ENCODE peak calls at places on chromosomes 6 and 20, in five cellular contexts. L is HCT116, F is NB4, E is heart left ventricle, C is ovary. J is an unnamed sample.

GRCh38 chr6:127120787-127121636 is 2.5 kb downstream of the RSPO3 start:
- DNase-seq in L (peak; percentile 63), F (peak; percentile 88), E (peak; percentile 64), C (peak; percentile 68), J (peak; percentile 14)

GRCh38 chr6:169019727-169020491 is 233.7 kb downstream of the THBS2 start:
- DNase-seq in L (no peak), F (peak; percentile 35), E (no peak), C (no peak), J (no peak)

GRCh38 chr6:70676821-70677220 is 9.1 kb downstream of the SMAP1 start:
- DNase-seq in L (no peak), F (no peak), E (no peak), C (no peak), J (no peak)

GRCh38 chr20:7966176-7966575 is 25.9 kb upstream of the HAO1 start:
- DNase-seq in L (no peak), F (no peak), E (no peak), C (no peak), J (no peak)

GRCh38 chr6:125183391-125183790 is 29.8 kb downstream of the TPD52L1 start:
- DNase-seq in L (no peak), F (no peak), E (no peak), C (no peak), J (no peak)

GRCh38 chr6:116205318-116205717 is 48.6 kb downstream of the TSPYL4 start:
- DNase-seq in L (no peak), F (no peak), E (no peak), C (no peak), J (no peak)

GRCh38 chr6:41780623-41781301 is at the start of gene PRICKLE4:
- DNase-seq in L (no peak), F (peak; percentile 33), E (peak; percentile 58), C (peak; percentile 66), J (peak; percentile 80)

GRCh38 chr6:34457747-34458462 is 8.0 kb upstream of the PACSIN1 start:
- DNase-seq in L (no peak), F (no peak), E (no peak), C (no peak), J (no peak)

GRCh38 chr20:63102720-63103375 is 96.1 kb upstream of the BHLHE23 start:
- DNase-seq in L (no peak), F (no peak), E (peak; percentile 40), C (no peak), J (no peak)

GRCh38 chr6:41651246-41651961 is 13.1 kb downstream of the MDFI start:
- DNase-seq in L (no peak), F (no peak), E (no peak), C (no peak), J (no peak)

GRCh38 chr20:29878777-29879442 is 1378.6 kb upstream of the DEFB115 start:
- DNase-seq in L (no peak), F (no peak), E (peak; percentile 23), C (no peak), J (no peak)

GRCh38 chr20:33423141-33423834 is 20.3 kb downstream of the SNTA1 start:
- DNase-seq in L (no peak), F (peak; percentile 34), E (peak; percentile 92), C (no peak), J (peak; percentile 86)
- TF ChIP-seq POLR2A in L (no peak), F (no peak), E (no peak), C (no peak), J (peak; percentile 28)

DNA sequence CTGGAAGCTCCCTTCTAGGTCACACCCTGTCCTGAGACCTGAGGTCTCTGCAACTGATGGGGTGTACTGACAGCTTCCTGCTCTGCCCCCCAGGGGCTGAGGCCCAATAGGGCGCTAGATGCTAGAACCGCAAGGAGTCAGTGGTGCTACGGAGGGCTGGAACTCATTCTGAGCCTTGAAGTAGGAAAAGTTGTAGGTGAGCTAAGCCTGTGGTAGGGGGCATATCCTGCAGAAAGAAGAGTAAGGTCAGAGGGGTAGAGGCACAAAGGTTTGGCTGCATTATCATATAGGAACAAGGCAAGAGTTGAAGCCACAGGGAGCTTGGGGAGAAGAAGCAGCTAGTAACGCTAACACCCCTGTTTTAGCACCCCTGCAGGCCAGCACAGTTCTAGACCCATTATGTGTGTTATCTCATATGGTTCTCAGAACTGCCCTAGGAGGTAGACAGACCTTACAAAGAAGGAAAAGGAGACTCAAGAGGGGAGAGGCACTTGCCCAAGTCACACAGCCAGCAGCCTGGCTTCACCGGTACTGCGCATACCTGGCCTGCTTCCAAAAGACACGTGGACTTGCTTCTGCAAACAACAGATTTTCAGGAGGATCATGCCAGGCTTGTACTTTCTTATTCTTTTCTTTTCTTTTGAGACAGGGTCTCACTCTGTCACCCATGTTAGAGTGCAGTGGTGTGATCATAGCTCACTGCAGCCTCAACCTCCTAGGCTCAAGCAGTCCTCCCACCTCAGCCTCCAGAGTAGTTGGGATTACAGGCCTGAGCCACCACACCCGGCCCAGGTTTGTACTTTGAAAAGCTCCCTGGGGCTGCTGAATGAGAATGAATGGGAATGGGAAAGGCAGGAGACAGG is 156.1 kb downstream of the MRPL14 start:
- DNase-seq in L (no peak), F (no peak), E (peak; percentile 62), C (no peak), J (no peak)
- TF ChIP-seq POLR2A in L (no peak), F (no peak), E (no peak), C (no peak), J (no peak)

DNA sequence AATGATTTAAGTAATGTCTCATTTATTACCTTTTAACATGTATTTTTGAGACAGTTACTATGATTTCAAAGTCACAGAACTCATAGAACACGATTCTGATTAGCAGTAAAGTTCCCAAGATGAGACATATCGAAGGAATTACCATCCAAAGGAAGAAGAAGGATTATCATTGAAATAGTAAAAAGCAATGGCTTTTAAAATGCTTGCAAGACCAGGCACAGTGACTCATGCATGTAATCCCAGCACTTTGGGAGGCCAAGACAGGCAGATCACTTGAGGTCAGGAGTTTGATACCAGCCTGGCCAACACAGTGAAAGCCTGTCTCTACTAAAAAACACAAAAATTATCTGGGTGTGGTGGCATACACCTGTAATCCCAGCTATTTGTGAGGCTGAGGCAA is 219.1 kb downstream of the KHDC1L start:
- DNase-seq in L (no peak), F (no peak), E (no peak), C (no peak), J (no peak)
- TF ChIP-seq POLR2A in L (no peak), F (no peak), E (no peak), C (no peak), J (no peak)

GRCh38 chr6:133953634-133954415 is 801 bp downstream of the TBPL1 start:
- DNase-seq in L (no peak), F (peak; percentile 20), E (no peak), C (no peak), J (no peak)

GRCh38 chr6:133956413-133957049 is 3.5 kb downstream of the TBPL1 start:
- DNase-seq in L (no peak), F (no peak), E (no peak), C (no peak), J (no peak)

GRCh38 chr6:133952815-133953633 is at the start of gene TBPL1:
- DNase-seq in L (peak; percentile 91), F (peak; percentile 97), E (peak; percentile 96), C (peak; percentile 97), J (peak; percentile 67)

GRCh38 chr6:133955582-133956412 is 2.8 kb downstream of the TBPL1 start:
- DNase-seq in L (no peak), F (no peak), E (no peak), C (no peak), J (no peak)

DNA sequence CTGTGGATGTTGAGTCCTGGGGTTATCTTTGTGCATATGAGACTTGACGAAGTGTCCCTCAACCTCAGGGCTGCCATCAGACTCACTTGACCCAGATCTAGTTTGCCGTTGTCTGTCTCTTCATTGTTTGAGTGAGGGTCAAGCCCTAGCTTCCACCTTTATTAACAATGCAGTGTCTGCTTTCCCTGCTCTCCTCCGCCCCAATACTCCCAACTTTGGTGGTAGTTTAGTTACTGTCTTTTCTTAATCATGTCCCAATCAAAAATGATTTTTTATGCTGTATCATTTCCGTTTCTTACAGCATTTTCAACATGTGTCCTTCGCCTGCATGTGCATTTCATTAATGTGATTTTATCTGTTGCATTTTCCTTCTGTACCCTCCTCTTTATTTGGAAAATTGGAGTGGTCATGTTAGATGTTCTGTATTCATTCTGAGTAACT is 2.1 kb downstream of the TBPL1 start:
- DNase-seq in L (no peak), F (no peak), E (no peak), C (no peak), J (no peak)
- TF ChIP-seq POLR2A in L (no peak), F (no peak), E (no peak), C (no peak), J (no peak)

DNA sequence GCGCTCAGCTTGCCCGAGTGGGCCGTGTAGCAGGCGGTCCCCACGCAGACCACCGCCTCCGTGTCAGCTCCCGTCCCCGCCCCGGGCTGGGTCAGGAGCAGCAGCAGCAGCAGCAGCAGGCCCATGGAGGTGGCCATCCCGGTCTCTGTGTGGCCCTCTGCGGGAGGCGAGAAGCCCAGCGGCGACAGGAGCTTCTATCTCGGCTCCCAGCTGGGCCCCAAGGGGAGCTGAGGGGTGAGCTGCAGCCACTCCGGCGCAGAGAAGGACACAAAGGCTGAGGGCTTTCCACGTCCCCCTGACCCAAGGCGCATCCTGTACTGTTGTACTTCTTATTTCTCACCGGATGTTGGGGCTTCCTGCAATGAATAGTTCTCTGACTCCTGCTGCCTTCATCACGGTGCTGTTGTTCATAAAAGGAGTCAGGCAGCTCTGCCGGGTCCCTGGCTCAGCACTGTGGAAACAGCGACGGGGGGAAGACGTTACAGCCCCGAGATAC is at the start of gene CD93:
- DNase-seq in L (no peak), F (peak; percentile 86), E (peak; percentile 64), C (no peak), J (no peak)
- TF ChIP-seq POLR2A in L (no peak), F (peak; percentile 52), E (no peak), C (no peak), J (no peak)

DNA sequence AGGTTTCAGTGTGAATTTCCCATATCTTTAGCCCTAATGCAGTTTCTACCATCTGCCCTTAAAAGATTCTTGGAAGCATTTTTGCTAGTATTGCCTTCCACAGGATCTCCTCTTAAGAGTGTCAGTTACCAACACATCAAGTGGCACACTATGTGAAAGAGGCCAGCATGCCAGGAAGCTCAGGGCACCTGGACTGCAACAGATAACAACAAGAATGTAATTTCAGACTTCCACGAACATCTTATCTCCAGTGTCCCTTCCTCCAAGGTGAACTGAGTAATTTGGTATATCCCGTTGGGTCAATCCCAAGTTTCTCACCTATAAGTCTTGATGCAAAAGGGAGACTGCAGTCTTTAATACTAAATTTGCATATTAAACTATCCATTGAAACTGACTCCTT is 47.2 kb downstream of the RALGAPA2 start:
- DNase-seq in L (no peak), F (no peak), E (no peak), C (no peak), J (no peak)
- TF ChIP-seq POLR2A in L (no peak), F (no peak), E (no peak), C (no peak), J (no peak)